ENCODE peak calls at places on chromosome 6, in five cellular contexts. G is activated naive CD8-positive, alpha-beta T cell treated with anti-CD3 and anti-CD28 coated beads, Interleukin-2, amount 10 ng/mL, durations not matched to agents 7 days and 5 days; X is activated CD4-positive, alpha-beta T cell treated with anti-CD3 and anti-CD28 coated beads for 36 hours; V is mucosa of gallbladder; D is NCI-H524 treated with DMSO at 0.1 percent for 48 hours. A is an unnamed sample.

GRCh38 chr6:79094938-79095337 is 16.9 kb upstream of the PHIP start:
- DNase-seq in G (no peak), X (no peak), V (no peak), D (no peak), A (no peak)

GRCh38 chr6:156618600-156619205 is 158.5 kb upstream of the ARID1B start:
- DNase-seq in G (no peak), X (no peak), V (no peak), D (peak), A (no peak)

GRCh38 chr6:128554302-128554701 is 33.9 kb upstream of the PTPRK start:
- DNase-seq in G (no peak), X (no peak), V (no peak), D (no peak), A (no peak)

GRCh38 chr6:133715270-133715669 is 173.6 kb upstream of the TCF21 start:
- DNase-seq in G (no peak), X (no peak), V (no peak), D (no peak), A (no peak)

GRCh38 chr6:9540126-9540525 is 874.7 kb downstream of the TFAP2A start:
- DNase-seq in G (no peak), X (no peak), V (no peak), D (no peak), A (no peak)

GRCh38 chr6:127266892-127267741 is 453 bp downstream of the RNF146 start:
- DNase-seq in G (peak), X (peak), V (peak), D (no peak), A (peak)

GRCh38 chr6:90026216-90026615 is 131.9 kb downstream of the GJA10 start:
- DNase-seq in G (no peak), X (no peak), V (no peak), D (no peak), A (no peak)

GRCh38 chr6:14082771-14083170 is 34.8 kb upstream of the CD83 start:
- DNase-seq in G (no peak), X (no peak), V (no peak), D (no peak), A (no peak)

GRCh38 chr6:158911746-158912158 is 88.2 kb downstream of the RSPH3 start:
- DNase-seq in G (peak), X (peak), V (no peak), D (no peak), A (no peak)

GRCh38 chr6:31423550-31423949 is 20.2 kb downstream of the MICA start:
- DNase-seq in G (no peak), X (no peak), V (no peak), D (no peak), A (no peak)

GRCh38 chr6:31180500-31180899 is 10.0 kb upstream of the POU5F1 start:
- DNase-seq in G (peak), X (peak), V (peak), D (no peak), A (no peak)

GRCh38 chr6:141552463-141552862 is 580.3 kb upstream of the GJE1 start:
- DNase-seq in G (no peak), X (no peak), V (peak), D (peak), A (no peak)

GRCh38 chr6:76416821-76417605 is 344.6 kb upstream of the IMPG1 start:
- DNase-seq in G (no peak), X (no peak), V (no peak), D (no peak), A (no peak)

GRCh38 chr6:78062993-78063392 is 410.2 kb downstream of the MEI4 start:
- DNase-seq in G (no peak), X (no peak), V (no peak), D (no peak), A (no peak)

GRCh38 chr6:20306491-20306890 is 94.2 kb upstream of the MBOAT1 start:
- DNase-seq in G (no peak), X (no peak), V (no peak), D (no peak), A (no peak)

GRCh38 chr6:87444362-87444761 is 28.4 kb upstream of the SLC35A1 start:
- DNase-seq in G (no peak), X (no peak), V (no peak), D (no peak), A (no peak)

GRCh38 chr6:127190552-127190951 is 72.1 kb downstream of the RSPO3 start:
- DNase-seq in G (no peak), X (no peak), V (no peak), D (no peak), A (no peak)

GRCh38 chr6:153312633-153313032 is 181.6 kb upstream of the RGS17 start:
- DNase-seq in G (peak), X (peak), V (peak), D (peak), A (no peak)

GRCh38 chr6:17086469-17086868 is 15.4 kb upstream of the STMND1 start:
- DNase-seq in G (no peak), X (peak), V (peak), D (peak), A (no peak)

GRCh38 chr6:133248241-133249001 is 7.3 kb downstream of the EYA4 start:
- DNase-seq in G (no peak), X (no peak), V (no peak), D (no peak), A (no peak)

GRCh38 chr6:51844391-51844735 is 243.1 kb downstream of the PKHD1 start:
- DNase-seq in G (no peak), X (no peak), V (no peak), D (no peak), A (no peak)

GRCh38 chr6:42313038-42313437 is 95.4 kb upstream of the MRPS10 start:
- DNase-seq in G (no peak), X (peak), V (no peak), D (no peak), A (no peak)

GRCh38 chr6:20706293-20707165 is 172.3 kb downstream of the CDKAL1 start:
- DNase-seq in G (no peak), X (no peak), V (no peak), D (peak), A (no peak)